ENCODE peak calls at places on chromosomes 4 and X, in ten cellular contexts. One of them, this sample, is unnamed.
A peak's percentile ranks its signal among the peaks of the same experiment; 100 is the strongest.

GRCh38 chr4:171449082-171449481 is 364.1 kb upstream of the GALNTL6 start:
- DNase-seq in transverse colon: no peak
- DNase-seq in heart left ventricle: no peak
- DNase-seq in H1: no peak
- DNase-seq in A549: no peak
- DNase-seq in PC-9: no peak
- DNase-seq in astrocyte: no peak
- DNase-seq in NB4: no peak
- DNase-seq in fibroblast of lung: no peak
- DNase-seq in kidney epithelial cell: no peak
- DNase-seq in this sample: no peak

GRCh38 chrX:103607385-103608304 is at the start of gene TCEAL3:
- DNase-seq in heart left ventricle: peak; percentile 49
- DNase-seq in A549: peak; percentile 15
- DNase-seq in astrocyte: peak; percentile 25
- DNase-seq in PC-9: peak; percentile 39
- DNase-seq in H1: no peak
- DNase-seq in fibroblast of lung: peak; percentile 35
- DNase-seq in transverse colon: peak; percentile 51
- DNase-seq in NB4: no peak
- DNase-seq in kidney epithelial cell: no peak
- DNase-seq in this sample: peak; percentile 18

GRCh38 chrX:103791826-103792458 is 15.3 kb downstream of the PLP1 start:
- DNase-seq in A549: no peak
- DNase-seq in NB4: no peak
- DNase-seq in kidney epithelial cell: no peak
- DNase-seq in PC-9: no peak
- DNase-seq in H1: no peak
- DNase-seq in astrocyte: peak; percentile 23
- DNase-seq in transverse colon: no peak
- DNase-seq in fibroblast of lung: no peak
- DNase-seq in heart left ventricle: no peak
- DNase-seq in this sample: no peak

GRCh38 chrX:100368167-100368566 is 41.9 kb downstream of the PCDH19 start:
- DNase-seq in kidney epithelial cell: no peak
- DNase-seq in H1: no peak
- DNase-seq in heart left ventricle: no peak
- DNase-seq in A549: peak; percentile 5
- DNase-seq in PC-9: peak; percentile 3
- DNase-seq in astrocyte: no peak
- DNase-seq in NB4: peak; percentile 25
- DNase-seq in transverse colon: no peak
- DNase-seq in fibroblast of lung: peak; percentile 1
- DNase-seq in this sample: peak; percentile 13

GRCh38 chrX:40299502-40300118 is 201.9 kb upstream of the BCOR start:
- DNase-seq in NB4: no peak
- DNase-seq in heart left ventricle: no peak
- DNase-seq in transverse colon: no peak
- DNase-seq in A549: no peak
- DNase-seq in PC-9: no peak
- DNase-seq in fibroblast of lung: no peak
- DNase-seq in kidney epithelial cell: no peak
- DNase-seq in H1: no peak
- DNase-seq in astrocyte: no peak
- DNase-seq in this sample: peak; percentile 68

GRCh38 chrX:101429934-101430333 is 21.9 kb downstream of the HNRNPH2 start:
- DNase-seq in astrocyte: peak; percentile 60
- DNase-seq in NB4: no peak
- DNase-seq in A549: no peak
- DNase-seq in heart left ventricle: no peak
- DNase-seq in PC-9: no peak
- DNase-seq in kidney epithelial cell: no peak
- DNase-seq in fibroblast of lung: peak; percentile 44
- DNase-seq in transverse colon: no peak
- DNase-seq in H1: no peak
- DNase-seq in this sample: no peak

GRCh38 chr4:67327245-67327860 is 217.9 kb downstream of the CENPC start:
- DNase-seq in A549: peak; percentile 41
- DNase-seq in transverse colon: peak; percentile 46
- DNase-seq in heart left ventricle: peak; percentile 25
- DNase-seq in NB4: peak; percentile 60
- DNase-seq in PC-9: peak; percentile 23
- DNase-seq in astrocyte: peak; percentile 16
- DNase-seq in H1: peak; percentile 7
- DNase-seq in fibroblast of lung: peak; percentile 47
- DNase-seq in kidney epithelial cell: peak; percentile 9
- DNase-seq in this sample: peak; percentile 68

GRCh38 chrX:101659601-101660063 is at the start of gene ARMCX2:
- DNase-seq in PC-9: no peak
- DNase-seq in astrocyte: peak; percentile 61
- DNase-seq in A549: no peak
- DNase-seq in kidney epithelial cell: peak; percentile 4
- DNase-seq in NB4: no peak
- DNase-seq in transverse colon: peak; percentile 44
- DNase-seq in H1: no peak
- DNase-seq in heart left ventricle: peak; percentile 57
- DNase-seq in fibroblast of lung: peak; percentile 71
- DNase-seq in this sample: peak; percentile 63

GRCh38 chrX:69163936-69164741 is 1.1 kb downstream of the PJA1 start:
- DNase-seq in heart left ventricle: peak; percentile 25
- DNase-seq in NB4: no peak
- DNase-seq in kidney epithelial cell: no peak
- DNase-seq in A549: no peak
- DNase-seq in H1: no peak
- DNase-seq in fibroblast of lung: no peak
- DNase-seq in transverse colon: peak; percentile 27
- DNase-seq in astrocyte: no peak
- DNase-seq in PC-9: no peak
- DNase-seq in this sample: peak; percentile 57

GRCh38 chrX:108298165-108298602 is 140.0 kb downstream of the COL4A6 start:
- DNase-seq in heart left ventricle: no peak
- DNase-seq in NB4: no peak
- DNase-seq in fibroblast of lung: no peak
- DNase-seq in PC-9: no peak
- DNase-seq in H1: no peak
- DNase-seq in kidney epithelial cell: no peak
- DNase-seq in transverse colon: no peak
- DNase-seq in A549: no peak
- DNase-seq in astrocyte: no peak
- DNase-seq in this sample: no peak
- TF ChIP-seq CTCF in heart left ventricle: no peak
- TF ChIP-seq CTCF in NB4: no peak
- TF ChIP-seq CTCF in fibroblast of lung: no peak
- TF ChIP-seq CTCF in PC-9: no peak
- TF ChIP-seq CTCF in H1: no peak
- TF ChIP-seq CTCF in kidney epithelial cell: no peak
- TF ChIP-seq CTCF in transverse colon: no peak
- TF ChIP-seq CTCF in A549: no peak
- TF ChIP-seq CTCF in astrocyte: no peak
- TF ChIP-seq CTCF in this sample: no peak

GRCh38 chr4:54998991-54999390 is 126.4 kb downstream of the KDR start:
- DNase-seq in kidney epithelial cell: no peak
- DNase-seq in fibroblast of lung: peak; percentile 64
- DNase-seq in heart left ventricle: no peak
- DNase-seq in PC-9: no peak
- DNase-seq in A549: no peak
- DNase-seq in NB4: no peak
- DNase-seq in astrocyte: peak; percentile 7
- DNase-seq in transverse colon: no peak
- DNase-seq in H1: no peak
- DNase-seq in this sample: no peak
- TF ChIP-seq CTCF in kidney epithelial cell: peak; percentile 18
- TF ChIP-seq CTCF in fibroblast of lung: peak; percentile 34
- TF ChIP-seq CTCF in heart left ventricle: peak; percentile 57
- TF ChIP-seq CTCF in PC-9: peak; percentile 50
- TF ChIP-seq CTCF in A549: no peak
- TF ChIP-seq CTCF in NB4: no peak
- TF ChIP-seq CTCF in astrocyte: peak; percentile 56
- TF ChIP-seq CTCF in transverse colon: no peak
- TF ChIP-seq CTCF in H1: peak; percentile 52
- TF ChIP-seq CTCF in this sample: no peak

DNA sequence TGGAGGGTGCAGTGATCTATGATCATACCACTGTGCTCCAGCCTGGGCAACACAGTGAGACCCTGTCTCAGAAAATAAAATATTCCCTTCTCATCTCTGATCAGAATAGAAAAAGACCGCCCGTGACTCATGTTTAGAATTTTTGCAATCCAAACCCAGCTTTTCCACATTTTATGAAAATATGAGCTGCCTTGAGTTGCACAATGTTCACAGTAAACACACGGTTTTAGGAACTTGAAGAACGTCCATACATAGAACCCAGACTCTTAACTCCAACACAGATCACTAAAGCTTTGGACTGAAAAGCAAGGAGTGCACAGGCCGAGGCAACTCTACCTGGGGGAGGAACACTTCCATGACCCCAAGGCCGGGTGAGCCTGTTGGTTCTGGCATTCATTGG is 305.0 kb downstream of the TENM3 start:
- DNase-seq in PC-9: no peak
- DNase-seq in astrocyte: no peak
- DNase-seq in A549: no peak
- DNase-seq in transverse colon: no peak
- DNase-seq in fibroblast of lung: peak; percentile 31
- DNase-seq in heart left ventricle: no peak
- DNase-seq in kidney epithelial cell: no peak
- DNase-seq in H1: no peak
- DNase-seq in NB4: no peak
- DNase-seq in this sample: no peak
- TF ChIP-seq CTCF in PC-9: no peak
- TF ChIP-seq CTCF in astrocyte: no peak
- TF ChIP-seq CTCF in A549: no peak
- TF ChIP-seq CTCF in transverse colon: no peak
- TF ChIP-seq CTCF in fibroblast of lung: no peak
- TF ChIP-seq CTCF in heart left ventricle: no peak
- TF ChIP-seq CTCF in kidney epithelial cell: no peak
- TF ChIP-seq CTCF in H1: no peak
- TF ChIP-seq CTCF in NB4: no peak
- TF ChIP-seq CTCF in this sample: no peak

DNA sequence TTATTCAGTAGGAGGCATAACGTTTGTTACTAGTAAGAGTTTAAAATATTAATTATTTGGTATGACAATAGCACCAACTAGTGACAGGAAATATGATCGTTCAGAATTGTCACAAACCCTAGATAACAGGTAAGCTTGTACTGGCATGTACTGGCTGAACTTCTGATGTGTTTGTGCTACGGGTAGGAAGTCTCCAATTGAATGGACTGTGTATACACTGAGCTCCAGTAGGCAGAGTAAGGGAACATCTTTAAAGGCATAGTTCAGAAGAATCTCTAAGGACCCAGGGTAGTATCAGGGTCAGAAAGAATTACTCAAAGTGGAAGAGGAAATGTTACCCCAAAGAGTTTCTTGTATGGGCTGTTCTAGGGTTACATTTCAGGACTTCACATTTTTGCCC is 230.4 kb downstream of the EDA2R start:
- DNase-seq in NB4: peak; percentile 38
- DNase-seq in astrocyte: no peak
- DNase-seq in heart left ventricle: no peak
- DNase-seq in transverse colon: no peak
- DNase-seq in PC-9: no peak
- DNase-seq in A549: no peak
- DNase-seq in fibroblast of lung: no peak
- DNase-seq in kidney epithelial cell: no peak
- DNase-seq in H1: no peak
- DNase-seq in this sample: peak; percentile 29
- TF ChIP-seq CTCF in NB4: no peak
- TF ChIP-seq CTCF in astrocyte: no peak
- TF ChIP-seq CTCF in heart left ventricle: no peak
- TF ChIP-seq CTCF in transverse colon: peak; percentile 26
- TF ChIP-seq CTCF in PC-9: no peak
- TF ChIP-seq CTCF in A549: no peak
- TF ChIP-seq CTCF in fibroblast of lung: no peak
- TF ChIP-seq CTCF in kidney epithelial cell: no peak
- TF ChIP-seq CTCF in H1: no peak
- TF ChIP-seq CTCF in this sample: peak; percentile 28

DNA sequence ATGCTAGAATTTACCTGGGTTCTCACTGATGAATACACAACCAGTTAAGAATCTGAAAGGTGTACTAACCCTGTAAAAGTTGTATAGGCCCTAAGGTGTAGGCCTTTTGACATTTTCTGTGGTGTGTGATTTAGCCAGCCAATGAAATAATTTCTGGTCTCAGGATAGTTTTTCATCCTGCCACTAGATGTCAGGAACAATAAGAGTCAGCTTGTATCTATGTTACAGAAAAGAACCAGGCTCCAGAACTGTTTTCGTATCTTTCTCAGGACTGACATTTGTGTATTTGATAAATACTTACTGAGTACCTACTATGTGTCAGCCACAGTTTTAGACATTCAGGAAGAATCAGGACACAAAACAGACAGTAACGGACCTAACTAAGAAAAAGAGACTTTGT is 673.6 kb upstream of the TENM3 start:
- DNase-seq in PC-9: no peak
- DNase-seq in heart left ventricle: no peak
- DNase-seq in H1: no peak
- DNase-seq in transverse colon: no peak
- DNase-seq in astrocyte: peak; percentile 45
- DNase-seq in fibroblast of lung: peak; percentile 72
- DNase-seq in A549: peak; percentile 6
- DNase-seq in kidney epithelial cell: no peak
- DNase-seq in NB4: peak; percentile 25
- DNase-seq in this sample: peak; percentile 36
- TF ChIP-seq CTCF in PC-9: peak; percentile 32
- TF ChIP-seq CTCF in heart left ventricle: peak; percentile 47
- TF ChIP-seq CTCF in H1: peak; percentile 63
- TF ChIP-seq CTCF in transverse colon: peak; percentile 34
- TF ChIP-seq CTCF in astrocyte: peak; percentile 72
- TF ChIP-seq CTCF in fibroblast of lung: peak; percentile 46
- TF ChIP-seq CTCF in A549: no peak
- TF ChIP-seq CTCF in kidney epithelial cell: peak; percentile 55
- TF ChIP-seq CTCF in NB4: peak; percentile 38
- TF ChIP-seq CTCF in this sample: peak; percentile 37

GRCh38 chr4:3342182-3342854 is 49.5 kb downstream of the RGS12 start:
- DNase-seq in H1: no peak
- DNase-seq in astrocyte: peak; percentile 73
- DNase-seq in transverse colon: no peak
- DNase-seq in PC-9: no peak
- DNase-seq in kidney epithelial cell: peak; percentile 31
- DNase-seq in NB4: no peak
- DNase-seq in A549: peak; percentile 14
- DNase-seq in fibroblast of lung: peak; percentile 80
- DNase-seq in heart left ventricle: peak; percentile 6
- DNase-seq in this sample: no peak

GRCh38 chr4:3339566-3339965 is 46.7 kb downstream of the RGS12 start:
- DNase-seq in fibroblast of lung: no peak
- DNase-seq in A549: no peak
- DNase-seq in kidney epithelial cell: no peak
- DNase-seq in NB4: no peak
- DNase-seq in transverse colon: no peak
- DNase-seq in H1: no peak
- DNase-seq in PC-9: no peak
- DNase-seq in heart left ventricle: no peak
- DNase-seq in astrocyte: no peak
- DNase-seq in this sample: no peak

GRCh38 chr4:3341760-3342159 is 48.9 kb downstream of the RGS12 start:
- DNase-seq in NB4: no peak
- DNase-seq in PC-9: no peak
- DNase-seq in fibroblast of lung: no peak
- DNase-seq in transverse colon: no peak
- DNase-seq in kidney epithelial cell: no peak
- DNase-seq in H1: no peak
- DNase-seq in A549: no peak
- DNase-seq in heart left ventricle: peak; percentile 14
- DNase-seq in astrocyte: no peak
- DNase-seq in this sample: no peak

GRCh38 chr4:3340038-3340702 is 47.3 kb downstream of the RGS12 start:
- DNase-seq in NB4: no peak
- DNase-seq in heart left ventricle: peak; percentile 12
- DNase-seq in fibroblast of lung: no peak
- DNase-seq in kidney epithelial cell: no peak
- DNase-seq in PC-9: no peak
- DNase-seq in transverse colon: no peak
- DNase-seq in A549: no peak
- DNase-seq in H1: no peak
- DNase-seq in astrocyte: no peak
- DNase-seq in this sample: no peak

GRCh38 chr4:3340703-3341088 is 47.9 kb downstream of the RGS12 start:
- DNase-seq in H1: no peak
- DNase-seq in A549: no peak
- DNase-seq in transverse colon: no peak
- DNase-seq in astrocyte: no peak
- DNase-seq in fibroblast of lung: no peak
- DNase-seq in PC-9: no peak
- DNase-seq in kidney epithelial cell: no peak
- DNase-seq in NB4: no peak
- DNase-seq in heart left ventricle: peak; percentile 26
- DNase-seq in this sample: no peak
- TF ChIP-seq CTCF in H1: peak; percentile 1
- TF ChIP-seq CTCF in A549: no peak
- TF ChIP-seq CTCF in transverse colon: no peak
- TF ChIP-seq CTCF in astrocyte: no peak
- TF ChIP-seq CTCF in fibroblast of lung: no peak
- TF ChIP-seq CTCF in PC-9: no peak
- TF ChIP-seq CTCF in kidney epithelial cell: peak; percentile 6
- TF ChIP-seq CTCF in NB4: no peak
- TF ChIP-seq CTCF in heart left ventricle: peak; percentile 12
- TF ChIP-seq CTCF in this sample: no peak